ENCODE peak calls at places on chromosomes 3 and 15, in eight cellular contexts. One of them, this sample, is unnamed.

GRCh38 chr15:62104846-62105245 is 38.1 kb downstream of the C2CD4A start:
- DNase-seq in A673: no peak
- DNase-seq in GM20000: no peak
- DNase-seq in HuH-7.5: no peak
- DNase-seq in effector memory CD8-positive, alpha-beta T cell: no peak
- DNase-seq in neuronal stem cell: no peak
- DNase-seq in NCI-H1092: no peak
- DNase-seq in WERI-Rb-1: no peak
- DNase-seq in this sample: no peak

GRCh38 chr3:172154768-172155649 is 115.6 kb downstream of the FNDC3B start:
- DNase-seq in GM20000: peak; percentile 30
- DNase-seq in A673: no peak
- DNase-seq in HuH-7.5: no peak
- DNase-seq in NCI-H1092: no peak
- DNase-seq in neuronal stem cell: no peak
- DNase-seq in WERI-Rb-1: no peak
- DNase-seq in effector memory CD8-positive, alpha-beta T cell: no peak
- DNase-seq in this sample: no peak

GRCh38 chr15:26037369-26037768 is 174.2 kb upstream of the ATP10A start:
- DNase-seq in neuronal stem cell: no peak
- DNase-seq in effector memory CD8-positive, alpha-beta T cell: no peak
- DNase-seq in HuH-7.5: no peak
- DNase-seq in A673: no peak
- DNase-seq in NCI-H1092: no peak
- DNase-seq in WERI-Rb-1: no peak
- DNase-seq in GM20000: no peak
- DNase-seq in this sample: no peak

GRCh38 chr15:66702770-66703539 is 919 bp downstream of the SMAD6 start:
- DNase-seq in HuH-7.5: no peak
- DNase-seq in A673: peak; percentile 49
- DNase-seq in WERI-Rb-1: no peak
- DNase-seq in neuronal stem cell: no peak
- DNase-seq in GM20000: peak; percentile 49
- DNase-seq in effector memory CD8-positive, alpha-beta T cell: no peak
- DNase-seq in NCI-H1092: no peak
- DNase-seq in this sample: no peak

GRCh38 chr3:155390361-155390760 is 96.9 kb upstream of the STRIT1 start:
- DNase-seq in WERI-Rb-1: no peak
- DNase-seq in neuronal stem cell: no peak
- DNase-seq in NCI-H1092: no peak
- DNase-seq in HuH-7.5: no peak
- DNase-seq in GM20000: no peak
- DNase-seq in A673: no peak
- DNase-seq in effector memory CD8-positive, alpha-beta T cell: no peak
- DNase-seq in this sample: no peak

GRCh38 chr3:76051145-76051544 is 265.8 kb upstream of the ZNF717 start:
- DNase-seq in HuH-7.5: no peak
- DNase-seq in WERI-Rb-1: no peak
- DNase-seq in NCI-H1092: no peak
- DNase-seq in A673: no peak
- DNase-seq in neuronal stem cell: no peak
- DNase-seq in GM20000: no peak
- DNase-seq in effector memory CD8-positive, alpha-beta T cell: no peak
- DNase-seq in this sample: no peak

GRCh38 chr3:114597012-114597411 is 303.2 kb downstream of the TIGIT start:
- DNase-seq in GM20000: no peak
- DNase-seq in effector memory CD8-positive, alpha-beta T cell: no peak
- DNase-seq in A673: peak; percentile 15
- DNase-seq in WERI-Rb-1: no peak
- DNase-seq in HuH-7.5: no peak
- DNase-seq in neuronal stem cell: no peak
- DNase-seq in NCI-H1092: no peak
- DNase-seq in this sample: no peak

GRCh38 chr15:41559489-41560177 is 621 bp downstream of the TYRO3 start:
- DNase-seq in neuronal stem cell: peak; percentile 31
- DNase-seq in A673: peak; percentile 31
- DNase-seq in GM20000: peak; percentile 55
- DNase-seq in NCI-H1092: no peak
- DNase-seq in WERI-Rb-1: no peak
- DNase-seq in HuH-7.5: peak; percentile 52
- DNase-seq in effector memory CD8-positive, alpha-beta T cell: no peak
- DNase-seq in this sample: peak; percentile 21

This sample was measured in germinal center.